ENCODE peak calls at places on chromosomes 16 and 17, in four cellular contexts. R, L, P and E are unnamed samples. For H3K4me1, the result is how much of the 10 kb centered on the place peaks cover.

GRCh38 chr17:38428150-38428642 is at the start of gene ARHGAP23:
- DNase-seq in L (peak), P (no peak), R (peak), E (peak)

GRCh38 chr17:76986318-76986717 is 118.1 kb downstream of the MGAT5B start:
- DNase-seq in P (no peak), R (no peak), L (no peak), E (no peak)

GRCh38 chr17:80980397-80981061 is 11.1 kb upstream of the CHMP6 start:
- DNase-seq in R (no peak), L (no peak), P (no peak), E (no peak)

GRCh38 chr16:31000671-31001382 is 9.6 kb downstream of the STX1B start:
- DNase-seq in R (no peak), P (no peak), L (no peak), E (no peak)

GRCh38 chr17:927611-928461 is 51.7 kb downstream of the NXN start:
- DNase-seq in P (no peak), R (no peak), L (peak), E (peak)

GRCh38 chr16:8675183-8676159 is 1.1 kb downstream of the ABAT start:
- DNase-seq in P (no peak), R (no peak), L (no peak), E (peak)

GRCh38 chr17:68417317-68417716 is 40.0 kb downstream of the WIPI1 start:
- DNase-seq in P (no peak), L (no peak), R (no peak), E (no peak)

GRCh38 chr17:31310260-31310659 is 3.6 kb downstream of the EVI2B start:
- DNase-seq in P (no peak), R (peak), L (no peak), E (no peak)

GRCh38 chr17:44084131-44084538 is 13.6 kb downstream of the G6PC3 start:
- DNase-seq in R (no peak), L (no peak), P (no peak), E (no peak)

GRCh38 chr16:554640-555413 is 5.4 kb upstream of the PRR35 start:
- DNase-seq in L (no peak), R (no peak), P (no peak), E (no peak)

GRCh38 chr17:69452664-69453260 is 38.3 kb downstream of the MAP2K6 start:
- DNase-seq in P (no peak), L (no peak), R (no peak), E (no peak)

GRCh38 chr16:88673685-88674398 is 11.0 kb upstream of the MVD start:
- DNase-seq in P (no peak), L (no peak), R (no peak), E (no peak)

GRCh38 chr16:88672776-88673175 is 9.9 kb upstream of the MVD start:
- DNase-seq in L (no peak), P (no peak), R (no peak), E (no peak)

GRCh38 chr16:88671806-88672205 is 8.9 kb upstream of the MVD start:
- DNase-seq in R (no peak), P (no peak), L (no peak), E (no peak)

GRCh38 chr16:88667496-88667895 is 4.6 kb upstream of the MVD start:
- DNase-seq in P (no peak), L (no peak), R (no peak), E (no peak)

GRCh38 chr16:88669986-88670385 is 7.1 kb upstream of the MVD start:
- DNase-seq in L (no peak), P (no peak), R (no peak), E (no peak)
- H3K27ac ChIP-seq in L (no peak), P (no peak), R (no peak), E (no peak)

GRCh38 chr16:88800277-88800592 is 3.4 kb upstream of the CDT1 start:
- DNase-seq in R (no peak), P (no peak), L (no peak), E (no peak)
- H3K4me1 ChIP-seq in R (under half), P (under half), L (under half), E (under half)

DNA sequence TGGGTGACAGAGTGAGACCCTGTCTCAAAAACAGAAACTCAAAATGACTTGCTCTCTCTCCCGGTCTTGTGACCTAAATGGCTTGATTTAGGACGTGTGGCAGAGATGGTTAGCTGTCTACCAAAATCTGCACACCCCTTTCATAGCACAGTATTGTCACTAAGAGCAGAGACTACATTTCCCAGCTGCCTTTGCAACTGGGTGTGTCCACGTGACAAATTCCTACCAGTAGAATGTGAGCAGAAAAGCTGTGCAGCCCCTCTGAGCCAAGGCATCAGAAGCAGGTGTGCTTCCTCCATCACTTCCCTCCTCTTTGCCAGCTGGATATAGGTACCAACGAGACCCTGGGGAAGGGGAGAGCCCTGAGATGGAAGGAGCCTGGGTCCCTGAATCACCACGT is 25.5 kb downstream of the GPR142 start:
- DNase-seq in R (no peak), L (no peak), P (no peak), E (no peak)
- H3K27ac ChIP-seq in R (no peak), L (no peak), P (no peak), E (no peak)

GRCh38 chr16:53771655-53772497 is 67.9 kb downstream of the FTO start:
- DNase-seq in R (no peak), P (no peak), L (no peak), E (no peak)
- H3K4me1 ChIP-seq in R (under half), P (half or more), L (half or more), E (half or more)

DNA sequence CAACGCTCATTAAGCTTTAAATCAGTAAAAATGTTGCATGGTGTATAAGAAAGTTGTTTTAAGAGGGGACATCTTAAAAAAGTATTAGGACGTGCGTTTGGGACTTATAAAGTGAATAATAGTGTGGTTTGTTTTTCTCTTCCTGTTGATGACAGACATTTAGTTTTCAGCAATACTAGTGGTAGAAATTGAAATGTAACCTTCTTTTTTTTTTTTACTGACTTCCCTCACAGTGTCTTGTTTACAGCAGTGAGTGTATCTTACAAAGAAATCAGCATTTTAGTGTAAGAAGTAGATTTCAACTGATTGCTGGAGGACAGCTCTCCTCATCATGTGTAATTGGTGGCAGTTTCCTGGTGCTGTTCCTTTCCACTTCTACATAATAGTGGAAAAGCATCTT is 39.6 kb downstream of the CYLD start:
- DNase-seq in P (no peak), R (no peak), L (no peak), E (no peak)
- H3K27ac ChIP-seq in P (no peak), R (no peak), L (no peak), E (no peak)

DNA sequence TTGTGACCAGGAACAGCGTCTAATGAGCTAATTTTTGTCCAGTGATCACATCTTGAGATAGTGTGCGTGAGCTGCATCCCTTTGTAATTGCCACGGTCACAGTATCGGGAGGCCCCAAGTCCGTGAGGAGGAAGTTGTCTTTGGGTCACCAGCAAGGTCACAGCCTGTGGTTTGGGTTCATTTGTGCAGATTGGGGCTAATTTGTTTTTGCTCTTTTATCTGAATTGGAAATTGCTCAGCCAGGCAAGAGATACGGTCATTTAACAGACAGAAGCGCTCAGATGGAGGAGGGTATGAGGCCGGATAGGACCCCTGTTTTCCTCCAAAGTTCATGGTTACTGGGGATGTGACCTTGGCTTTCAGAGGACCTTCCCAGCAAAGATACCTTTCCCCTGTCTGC is 174.1 kb downstream of the SNX29 start:
- DNase-seq in P (no peak), R (no peak), L (no peak), E (no peak)
- H3K4me1 ChIP-seq in P (under half), R (under half), L (under half), E (under half)

GRCh38 chr17:65058151-65058550 is 1.6 kb upstream of the GNA13 start:
- DNase-seq in P (no peak), R (no peak), L (no peak), E (no peak)

GRCh38 chr17:65062168-65062915 is 5.8 kb upstream of the GNA13 start:
- DNase-seq in L (peak), R (no peak), P (no peak), E (peak)

GRCh38 chr17:65058615-65059014 is 2.1 kb upstream of the GNA13 start:
- DNase-seq in R (no peak), L (no peak), P (no peak), E (no peak)

GRCh38 chr17:65061621-65062020 is 5.1 kb upstream of the GNA13 start:
- DNase-seq in R (no peak), L (no peak), P (no peak), E (peak)

GRCh38 chr17:65060855-65061254 is 4.3 kb upstream of the GNA13 start:
- DNase-seq in L (no peak), P (no peak), R (no peak), E (no peak)
- H3K27ac ChIP-seq in L (no peak), P (no peak), R (no peak), E (peak)

GRCh38 chr17:73594025-73594424 is 50.2 kb downstream of the SDK2 start:
- DNase-seq in R (no peak), L (no peak), P (no peak), E (no peak)
- H3K4me1 ChIP-seq in R (half or more), L (under half), P (under half), E (under half)